ENCODE peak calls at places on chromosomes 13 and 19, in seven cellular contexts. One of them, this sample, is unnamed.

GRCh38 chr19:16340092-16340491 is 15.5 kb downstream of the KLF2 start:
- DNase-seq in NB4: no peak
- DNase-seq in neural progenitor cell: no peak
- DNase-seq in dorsolateral prefrontal cortex: no peak
- DNase-seq in endothelial cell: no peak
- DNase-seq in stomach: no peak
- DNase-seq in GDM1: no peak
- DNase-seq in this sample: no peak

GRCh38 chr19:16051254-16052025 is 24.9 kb upstream of the TPM4 start:
- DNase-seq in NB4: peak
- DNase-seq in stomach: no peak
- DNase-seq in neural progenitor cell: no peak
- DNase-seq in dorsolateral prefrontal cortex: no peak
- DNase-seq in GDM1: no peak
- DNase-seq in endothelial cell: no peak
- DNase-seq in this sample: peak

GRCh38 chr19:1265611-1266115 is 3.5 kb upstream of the CIRBP start:
- DNase-seq in GDM1: no peak
- DNase-seq in stomach: no peak
- DNase-seq in NB4: peak
- DNase-seq in endothelial cell: no peak
- DNase-seq in neural progenitor cell: no peak
- DNase-seq in dorsolateral prefrontal cortex: peak
- DNase-seq in this sample: no peak

GRCh38 chr19:10290439-10290875 is 705 bp downstream of the ICAM5 start:
- DNase-seq in neural progenitor cell: peak
- DNase-seq in dorsolateral prefrontal cortex: no peak
- DNase-seq in stomach: no peak
- DNase-seq in endothelial cell: no peak
- DNase-seq in NB4: peak
- DNase-seq in GDM1: no peak
- DNase-seq in this sample: no peak

GRCh38 chr19:16295071-16295470 is 29.6 kb upstream of the KLF2 start:
- DNase-seq in dorsolateral prefrontal cortex: no peak
- DNase-seq in endothelial cell: no peak
- DNase-seq in stomach: no peak
- DNase-seq in NB4: no peak
- DNase-seq in neural progenitor cell: no peak
- DNase-seq in GDM1: no peak
- DNase-seq in this sample: no peak

GRCh38 chr13:32267836-32268439 is 47.2 kb downstream of the ZAR1L start:
- DNase-seq in stomach: peak
- DNase-seq in GDM1: no peak
- DNase-seq in endothelial cell: no peak
- DNase-seq in neural progenitor cell: peak
- DNase-seq in dorsolateral prefrontal cortex: no peak
- DNase-seq in NB4: no peak
- DNase-seq in this sample: no peak

GRCh38 chr13:110455941-110456340 is 105.6 kb downstream of the RAB20 start:
- DNase-seq in NB4: peak
- DNase-seq in GDM1: peak
- DNase-seq in neural progenitor cell: peak
- DNase-seq in endothelial cell: peak
- DNase-seq in stomach: peak
- DNase-seq in dorsolateral prefrontal cortex: peak
- DNase-seq in this sample: peak

GRCh38 chr19:6020166-6020967 is 42.4 kb upstream of the RANBP3 start:
- DNase-seq in neural progenitor cell: no peak
- DNase-seq in NB4: peak
- DNase-seq in stomach: peak
- DNase-seq in dorsolateral prefrontal cortex: no peak
- DNase-seq in endothelial cell: no peak
- DNase-seq in GDM1: no peak
- DNase-seq in this sample: no peak

GRCh38 chr19:9597027-9597426 is 12.7 kb upstream of the ZNF121 start:
- DNase-seq in endothelial cell: no peak
- DNase-seq in stomach: no peak
- DNase-seq in dorsolateral prefrontal cortex: no peak
- DNase-seq in neural progenitor cell: no peak
- DNase-seq in NB4: no peak
- DNase-seq in GDM1: no peak
- DNase-seq in this sample: no peak

GRCh38 chr19:46378268-46378667 is 31.4 kb downstream of the PPP5C start:
- DNase-seq in NB4: no peak
- DNase-seq in dorsolateral prefrontal cortex: no peak
- DNase-seq in GDM1: no peak
- DNase-seq in neural progenitor cell: no peak
- DNase-seq in endothelial cell: no peak
- DNase-seq in stomach: no peak
- DNase-seq in this sample: peak

GRCh38 chr19:43412441-43412840 is 2.2 kb upstream of the TEX101 start:
- DNase-seq in stomach: no peak
- DNase-seq in endothelial cell: no peak
- DNase-seq in neural progenitor cell: no peak
- DNase-seq in NB4: no peak
- DNase-seq in GDM1: no peak
- DNase-seq in dorsolateral prefrontal cortex: no peak
- DNase-seq in this sample: no peak

GRCh38 chr13:51158365-51158764 is 47.3 kb upstream of the C13orf42 start:
- DNase-seq in endothelial cell: no peak
- DNase-seq in NB4: peak
- DNase-seq in neural progenitor cell: no peak
- DNase-seq in GDM1: no peak
- DNase-seq in stomach: no peak
- DNase-seq in dorsolateral prefrontal cortex: no peak
- DNase-seq in this sample: no peak

GRCh38 chr19:33484226-33484774 is 37.3 kb downstream of the PEPD start:
- DNase-seq in stomach: no peak
- DNase-seq in NB4: no peak
- DNase-seq in neural progenitor cell: no peak
- DNase-seq in dorsolateral prefrontal cortex: no peak
- DNase-seq in GDM1: no peak
- DNase-seq in endothelial cell: no peak
- DNase-seq in this sample: no peak

GRCh38 chr13:61148211-61148610 is 267.4 kb downstream of the PCDH20 start:
- DNase-seq in NB4: no peak
- DNase-seq in stomach: no peak
- DNase-seq in dorsolateral prefrontal cortex: no peak
- DNase-seq in GDM1: no peak
- DNase-seq in neural progenitor cell: peak
- DNase-seq in endothelial cell: no peak
- DNase-seq in this sample: no peak

GRCh38 chr19:22260499-22260898 is 25.7 kb upstream of the ZNF729 start:
- DNase-seq in dorsolateral prefrontal cortex: no peak
- DNase-seq in GDM1: no peak
- DNase-seq in NB4: no peak
- DNase-seq in stomach: no peak
- DNase-seq in endothelial cell: no peak
- DNase-seq in neural progenitor cell: no peak
- DNase-seq in this sample: no peak

GRCh38 chr19:58575183-58576041 is 2.3 kb upstream of the MZF1 start:
- DNase-seq in NB4: peak
- DNase-seq in neural progenitor cell: peak
- DNase-seq in dorsolateral prefrontal cortex: peak
- DNase-seq in endothelial cell: peak
- DNase-seq in GDM1: no peak
- DNase-seq in stomach: peak
- DNase-seq in this sample: peak

This sample was measured in pons.